ENCODE peak calls at places on chromosome 20, in seven cellular contexts. R is fibroblast of pulmonary artery; M is kidney; W is Caki2; O is Right ventricle myocardium superior; J is heart left ventricle; A is stimulated activated CD8-positive, alpha-beta memory T cell treated with anti-CD3 and anti-CD28 coated beads, Interleukin-7, amount 100 ng/mL, for 4 hours. Y is an unnamed sample.

GRCh38 chr20:44170796-44171410 is 16.1 kb downstream of the JPH2 start:
- DNase-seq in A (no peak), J (no peak), O (no peak), W (no peak), M (no peak), R (peak; percentile 42), Y (no peak)

GRCh38 chr20:37365760-37366638 is 20.1 kb downstream of the SRC start:
- DNase-seq in J (no peak), O (no peak), M (no peak), W (no peak), R (no peak), A (no peak), Y (no peak)

GRCh38 chr20:25035924-25036323 is 22.0 kb downstream of the ACSS1 start:
- DNase-seq in R (no peak), M (peak; percentile 3), A (no peak), J (no peak), O (no peak), W (no peak), Y (no peak)

GRCh38 chr20:63664861-63665594 is 6.9 kb downstream of the RTEL1 start:
- DNase-seq in O (no peak), J (no peak), R (peak; percentile 42), M (no peak), A (no peak), W (no peak), Y (no peak)

GRCh38 chr20:41293269-41294037 is 24.1 kb downstream of the ZHX3 start:
- DNase-seq in M (no peak), J (no peak), A (no peak), R (peak; percentile 62), O (no peak), W (no peak), Y (no peak)

GRCh38 chr20:35539756-35540212 is 2.1 kb upstream of the ERGIC3 start:
- DNase-seq in J (no peak), A (no peak), M (no peak), R (peak; percentile 18), W (no peak), O (no peak), Y (peak; percentile 6)

GRCh38 chr20:44690781-44691423 is 24.3 kb upstream of the CCN5 start:
- DNase-seq in A (no peak), M (no peak), O (no peak), W (no peak), J (no peak), R (peak; percentile 37), Y (peak; percentile 26)

GRCh38 chr20:62010551-62011402 is 54.9 kb downstream of the TAF4 start:
- DNase-seq in A (peak; percentile 44), R (peak; percentile 65), W (peak; percentile 36), M (peak; percentile 72), J (peak; percentile 66), O (peak; percentile 62), Y (peak; percentile 75)

GRCh38 chr20:59231124-59231804 is 67.6 kb downstream of the ZNF831 start:
- DNase-seq in R (no peak), W (no peak), O (no peak), J (no peak), A (no peak), M (no peak), Y (no peak)

GRCh38 chr20:16308754-16309153 is 264.5 kb downstream of the KIF16B start:
- DNase-seq in O (no peak), A (no peak), W (no peak), M (no peak), R (peak; percentile 21), J (no peak), Y (no peak)

GRCh38 chr20:1900321-1900791 is 5.1 kb downstream of the SIRPA start:
- DNase-seq in J (peak; percentile 38), A (no peak), R (peak; percentile 80), O (peak; percentile 73), M (no peak), W (peak; percentile 79), Y (peak; percentile 87)

GRCh38 chr20:51972031-51972430 is 169.7 kb upstream of the SALL4 start:
- DNase-seq in M (no peak), A (no peak), O (no peak), J (no peak), W (no peak), R (no peak), Y (no peak)

GRCh38 chr20:51457281-51457932 is 85.1 kb downstream of the NFATC2 start:
- DNase-seq in M (peak; percentile 82), R (peak; percentile 77), O (peak; percentile 71), A (no peak), W (peak; percentile 91), J (peak; percentile 79), Y (peak; percentile 84)

GRCh38 chr20:57439432-57439831 is 48.2 kb downstream of the RBM38 start:
- DNase-seq in J (peak; percentile 81), W (peak; percentile 53), R (no peak), M (peak; percentile 86), O (peak; percentile 85), A (no peak), Y (no peak)

GRCh38 chr20:57450931-57451330 is 59.7 kb downstream of the RBM38 start:
- DNase-seq in J (no peak), A (no peak), R (no peak), M (no peak), W (no peak), O (no peak), Y (no peak)

GRCh38 chr20:46688151-46689081 is 828 bp downstream of the TP53RK start:
- DNase-seq in A (no peak), M (no peak), O (no peak), W (no peak), J (no peak), R (peak; percentile 60), Y (peak; percentile 56)

GRCh38 chr20:14569631-14570030 is 232.2 kb upstream of the FLRT3 start:
- DNase-seq in R (no peak), A (no peak), M (no peak), O (no peak), W (no peak), J (no peak), Y (no peak)

GRCh38 chr20:53216856-53217576 is 244.9 kb downstream of the TSHZ2 start:
- DNase-seq in W (peak; percentile 64), R (peak; percentile 31), M (peak; percentile 85), O (peak; percentile 83), J (peak; percentile 84), A (peak; percentile 58), Y (peak; percentile 67)

GRCh38 chr20:17638835-17639407 is 43.1 kb downstream of the RRBP1 start:
- DNase-seq in J (no peak), O (no peak), R (no peak), M (peak; percentile 38), W (no peak), A (no peak), Y (no peak)

GRCh38 chr20:50138479-50139393 is 14.8 kb downstream of the PEDS1 start:
- DNase-seq in W (no peak), J (no peak), O (no peak), R (no peak), M (no peak), A (no peak), Y (no peak)

GRCh38 chr20:8132632-8133587 is 844 bp downstream of the PLCB1 start:
- DNase-seq in M (peak; percentile 89), J (peak; percentile 74), W (peak; percentile 10), R (peak; percentile 39), A (no peak), O (peak; percentile 60), Y (peak; percentile 54)

GRCh38 chr20:43188861-43189613 is 669 bp downstream of the PTPRT start:
- DNase-seq in M (no peak), R (no peak), O (no peak), A (no peak), J (no peak), W (no peak), Y (no peak)

Y was measured in dermis blood vessel endothelial cell.